ENCODE peak calls at places on chromosomes 11 and 22, in four cellular contexts. J is AG04449, R is neural crest cell, O is ureter. G is an unnamed sample.
A peak's percentile ranks its signal among the peaks of the same experiment; 100 is the strongest.

GRCh38 chr11:6614446-6614845 is 2.4 kb upstream of the TAF10 start:
- DNase-seq in J (no peak), R (no peak), O (no peak), G (no peak)

GRCh38 chr11:32100495-32100894 is 9.6 kb downstream of the RCN1 start:
- DNase-seq in J (no peak), R (no peak), O (no peak), G (no peak)

GRCh38 chr11:19352072-19352735 is 111.5 kb upstream of the E2F8 start:
- DNase-seq in J (no peak), R (no peak), O (no peak), G (no peak)

GRCh38 chr11:2155511-2155910 is 5.5 kb downstream of the INS start:
- DNase-seq in J (no peak), R (no peak), O (no peak), G (no peak)

GRCh38 chr22:21702700-21703683 is 32.6 kb downstream of the YPEL1 start:
- DNase-seq in J (no peak), R (no peak), O (no peak), G (no peak)

GRCh38 chr11:30281476-30282288 is 41.2 kb upstream of the ARL14EP start:
- DNase-seq in J (no peak), R (no peak), O (no peak), G (no peak)

GRCh38 chr11:12411806-12412727 is 34.7 kb downstream of the PARVA start:
- DNase-seq in J (peak; percentile 90), R (peak; percentile 79), O (peak; percentile 77), G (peak; percentile 75)

GRCh38 chr11:63906585-63906984 is 10.4 kb downstream of the RCOR2 start:
- DNase-seq in J (no peak), R (no peak), O (no peak), G (no peak)

GRCh38 chr22:47446331-47446730 is 683.9 kb downstream of the TBC1D22A start:
- DNase-seq in J (no peak), R (no peak), O (peak; percentile 4), G (no peak)

GRCh38 chr11:12841946-12842630 is 167.0 kb upstream of the RASSF10 start:
- DNase-seq in J (no peak), R (no peak), O (no peak), G (no peak)

GRCh38 chr22:47190276-47190956 is 428.0 kb downstream of the TBC1D22A start:
- DNase-seq in J (no peak), R (no peak), O (peak; percentile 26), G (no peak)

GRCh38 chr22:40791241-40791640 is 27.9 kb downstream of the SLC25A17 start:
- DNase-seq in J (no peak), R (no peak), O (no peak), G (no peak)

GRCh38 chr11:70785372-70785771 is 387.0 kb downstream of the CTTN start:
- DNase-seq in J (no peak), R (no peak), O (no peak), G (no peak)

GRCh38 chr22:32082331-32082730 is 39.3 kb downstream of the SLC5A1 start:
- DNase-seq in J (no peak), R (no peak), O (no peak), G (no peak)

GRCh38 chr11:16276251-16276650 is 80.1 kb downstream of the SOX6 start:
- DNase-seq in J (no peak), R (no peak), O (no peak), G (no peak)

GRCh38 chr11:12862761-12863469 is 146.2 kb upstream of the RASSF10 start:
- DNase-seq in J (peak; percentile 49), R (peak; percentile 47), O (peak; percentile 61), G (peak; percentile 81)

GRCh38 chr11:68750197-68750987 is 928 bp downstream of the TESMIN start:
- DNase-seq in J (no peak), R (peak; percentile 18), O (no peak), G (peak; percentile 50)

GRCh38 chr11:34028407-34028804 is 23.1 kb upstream of the CAPRIN1 start:
- DNase-seq in J (no peak), R (no peak), O (no peak), G (peak; percentile 71)

GRCh38 chr11:845872-846271 is 3.2 kb downstream of the TSPAN4 start:
- DNase-seq in J (no peak), R (no peak), O (no peak), G (no peak)

GRCh38 chr11:67640021-67640757 is 626 bp upstream of the TBX10 start:
- DNase-seq in J (no peak), R (peak; percentile 73), O (peak; percentile 58), G (no peak)

GRCh38 chr11:11748706-11749365 is 92.9 kb upstream of the USP47 start:
- DNase-seq in J (no peak), R (no peak), O (no peak), G (no peak)

G was measured in aorta.